ENCODE peak calls at places on chromosomes 2 and 18, in six cellular contexts. One of them, this sample, is unnamed.
A peak's percentile ranks its signal among the peaks of the same experiment; 100 is the strongest.

GRCh38 chr2:240590681-240591111 is 4.2 kb downstream of the CAPN10 start:
- DNase-seq in aorta: peak; percentile 59
- DNase-seq in PC-9: no peak
- DNase-seq in endodermal cell: no peak
- DNase-seq in A673: no peak
- DNase-seq in H7: no peak
- DNase-seq in this sample: no peak

GRCh38 chr2:71856709-71857525 is 290.7 kb downstream of the CYP26B1 start:
- DNase-seq in endodermal cell: peak; percentile 81
- DNase-seq in H7: no peak
- DNase-seq in PC-9: no peak
- DNase-seq in aorta: no peak
- DNase-seq in A673: peak; percentile 29
- DNase-seq in this sample: no peak

GRCh38 chr18:48222118-48222517 is 187.1 kb downstream of the ZBTB7C start:
- DNase-seq in aorta: no peak
- DNase-seq in endodermal cell: no peak
- DNase-seq in A673: peak; percentile 29
- DNase-seq in PC-9: peak; percentile 52
- DNase-seq in H7: no peak
- DNase-seq in this sample: peak; percentile 12

GRCh38 chr18:3612315-3612714 is 162.3 kb downstream of the TGIF1 start:
- DNase-seq in PC-9: no peak
- DNase-seq in H7: no peak
- DNase-seq in endodermal cell: no peak
- DNase-seq in A673: no peak
- DNase-seq in aorta: no peak
- DNase-seq in this sample: no peak

GRCh38 chr18:25736516-25736915 is 353.9 kb downstream of the SS18 start:
- DNase-seq in A673: no peak
- DNase-seq in H7: no peak
- DNase-seq in endodermal cell: no peak
- DNase-seq in aorta: no peak
- DNase-seq in PC-9: no peak
- DNase-seq in this sample: no peak

GRCh38 chr18:49608892-49609291 is 47.0 kb downstream of the LIPG start:
- DNase-seq in A673: no peak
- DNase-seq in PC-9: no peak
- DNase-seq in endodermal cell: peak; percentile 14
- DNase-seq in H7: no peak
- DNase-seq in aorta: no peak
- DNase-seq in this sample: no peak

GRCh38 chr2:105437708-105438103 is 38.9 kb upstream of the FHL2 start:
- DNase-seq in aorta: no peak
- DNase-seq in H7: no peak
- DNase-seq in endodermal cell: no peak
- DNase-seq in A673: no peak
- DNase-seq in PC-9: no peak
- DNase-seq in this sample: no peak

GRCh38 chr2:232207174-232207573 is 171.4 kb upstream of the ALPP start:
- DNase-seq in endodermal cell: no peak
- DNase-seq in H7: no peak
- DNase-seq in PC-9: no peak
- DNase-seq in aorta: no peak
- DNase-seq in A673: no peak
- DNase-seq in this sample: no peak

GRCh38 chr2:127416486-127417001 is 1.7 kb upstream of the PROC start:
- DNase-seq in H7: no peak
- DNase-seq in aorta: no peak
- DNase-seq in endodermal cell: no peak
- DNase-seq in PC-9: no peak
- DNase-seq in A673: no peak
- DNase-seq in this sample: no peak

GRCh38 chr2:118843492-118844132 is 3.8 kb downstream of the EN1 start:
- DNase-seq in A673: no peak
- DNase-seq in H7: peak; percentile 65
- DNase-seq in aorta: no peak
- DNase-seq in endodermal cell: peak; percentile 60
- DNase-seq in PC-9: no peak
- DNase-seq in this sample: no peak
- H3K4me3 ChIP-seq in A673: no peak overlapping the region
- H3K4me3 ChIP-seq in H7: no peak overlapping the region
- H3K4me3 ChIP-seq in aorta: no peak overlapping the region
- H3K4me3 ChIP-seq in endodermal cell: no peak overlapping the region
- H3K4me3 ChIP-seq in PC-9: no peak overlapping the region
- H3K4me3 ChIP-seq in this sample: no peak overlapping the region

GRCh38 chr2:42331569-42332284 is 29.3 kb downstream of the COX7A2L start:
- DNase-seq in aorta: no peak
- DNase-seq in endodermal cell: no peak
- DNase-seq in PC-9: no peak
- DNase-seq in A673: no peak
- DNase-seq in H7: no peak
- DNase-seq in this sample: no peak

GRCh38 chr2:42327125-42327524 is 33.9 kb downstream of the COX7A2L start:
- DNase-seq in endodermal cell: no peak
- DNase-seq in aorta: no peak
- DNase-seq in H7: no peak
- DNase-seq in A673: no peak
- DNase-seq in PC-9: no peak
- DNase-seq in this sample: no peak

GRCh38 chr2:42329779-42330178 is 31.2 kb downstream of the COX7A2L start:
- DNase-seq in aorta: no peak
- DNase-seq in endodermal cell: no peak
- DNase-seq in A673: no peak
- DNase-seq in PC-9: no peak
- DNase-seq in H7: no peak
- DNase-seq in this sample: no peak

GRCh38 chr2:42328148-42328833 is 32.7 kb downstream of the COX7A2L start:
- DNase-seq in aorta: no peak
- DNase-seq in A673: peak; percentile 56
- DNase-seq in endodermal cell: no peak
- DNase-seq in H7: no peak
- DNase-seq in PC-9: no peak
- DNase-seq in this sample: no peak

GRCh38 chr2:42328923-42329322 is 32.1 kb downstream of the COX7A2L start:
- DNase-seq in aorta: no peak
- DNase-seq in A673: no peak
- DNase-seq in endodermal cell: no peak
- DNase-seq in PC-9: no peak
- DNase-seq in H7: no peak
- DNase-seq in this sample: no peak
- H3K4me3 ChIP-seq in aorta: no peak overlapping the region
- H3K4me3 ChIP-seq in A673: no peak overlapping the region
- H3K4me3 ChIP-seq in endodermal cell: no peak overlapping the region
- H3K4me3 ChIP-seq in PC-9: no peak overlapping the region
- H3K4me3 ChIP-seq in H7: no peak overlapping the region
- H3K4me3 ChIP-seq in this sample: no peak overlapping the region

GRCh38 chr2:195632852-195633572 is 24.0 kb upstream of the SLC39A10 start:
- DNase-seq in A673: no peak
- DNase-seq in H7: no peak
- DNase-seq in endodermal cell: peak; percentile 44
- DNase-seq in PC-9: no peak
- DNase-seq in aorta: no peak
- DNase-seq in this sample: no peak
- H3K4me3 ChIP-seq in A673: no peak overlapping the region
- H3K4me3 ChIP-seq in H7: no peak overlapping the region
- H3K4me3 ChIP-seq in endodermal cell: no peak overlapping the region
- H3K4me3 ChIP-seq in PC-9: no peak overlapping the region
- H3K4me3 ChIP-seq in aorta: no peak overlapping the region
- H3K4me3 ChIP-seq in this sample: no peak overlapping the region

GRCh38 chr2:234491281-234491680 is 5.6 kb downstream of the ARL4C start:
- DNase-seq in A673: no peak
- DNase-seq in endodermal cell: no peak
- DNase-seq in PC-9: no peak
- DNase-seq in H7: no peak
- DNase-seq in aorta: no peak
- DNase-seq in this sample: no peak
- H3K4me3 ChIP-seq in A673: no peak overlapping the region
- H3K4me3 ChIP-seq in endodermal cell: no peak overlapping the region
- H3K4me3 ChIP-seq in PC-9: no peak overlapping the region
- H3K4me3 ChIP-seq in H7: no peak overlapping the region
- H3K4me3 ChIP-seq in aorta: no peak overlapping the region
- H3K4me3 ChIP-seq in this sample: no peak overlapping the region

DNA sequence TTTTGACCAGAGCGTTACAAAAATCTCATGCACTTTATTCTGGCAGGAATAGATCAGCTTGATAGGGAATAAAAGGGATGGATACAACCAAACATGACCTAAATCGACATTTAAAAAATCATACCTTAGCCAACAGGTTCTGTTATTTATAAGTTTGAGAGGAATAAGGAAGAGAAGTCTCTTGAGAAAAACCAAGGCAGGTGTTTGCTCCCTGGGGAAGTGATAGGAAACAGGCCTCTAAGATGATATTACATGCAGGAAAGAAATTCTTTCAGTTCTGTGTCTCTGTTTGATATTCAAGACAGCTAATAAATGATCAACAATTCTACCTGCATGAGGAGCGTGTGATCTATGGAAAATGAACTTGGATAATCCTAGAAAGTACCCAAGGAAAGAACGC is 184.8 kb upstream of the ZEB2 start:
- DNase-seq in endodermal cell: no peak
- DNase-seq in H7: no peak
- DNase-seq in aorta: no peak
- DNase-seq in PC-9: no peak
- DNase-seq in A673: no peak
- DNase-seq in this sample: no peak
- H3K4me3 ChIP-seq in endodermal cell: no peak overlapping the region
- H3K4me3 ChIP-seq in H7: no peak overlapping the region
- H3K4me3 ChIP-seq in aorta: no peak overlapping the region
- H3K4me3 ChIP-seq in PC-9: no peak overlapping the region
- H3K4me3 ChIP-seq in A673: no peak overlapping the region
- H3K4me3 ChIP-seq in this sample: no peak overlapping the region

GRCh38 chr2:96942907-96943632 is 43.3 kb downstream of the FAM178B start:
- DNase-seq in endodermal cell: no peak
- DNase-seq in PC-9: no peak
- DNase-seq in A673: no peak
- DNase-seq in aorta: no peak
- DNase-seq in H7: no peak
- DNase-seq in this sample: no peak
- H3K4me3 ChIP-seq in endodermal cell: no peak overlapping the region
- H3K4me3 ChIP-seq in PC-9: no peak overlapping the region
- H3K4me3 ChIP-seq in A673: no peak overlapping the region
- H3K4me3 ChIP-seq in aorta: no peak overlapping the region
- H3K4me3 ChIP-seq in H7: no peak overlapping the region
- H3K4me3 ChIP-seq in this sample: no peak overlapping the region

DNA sequence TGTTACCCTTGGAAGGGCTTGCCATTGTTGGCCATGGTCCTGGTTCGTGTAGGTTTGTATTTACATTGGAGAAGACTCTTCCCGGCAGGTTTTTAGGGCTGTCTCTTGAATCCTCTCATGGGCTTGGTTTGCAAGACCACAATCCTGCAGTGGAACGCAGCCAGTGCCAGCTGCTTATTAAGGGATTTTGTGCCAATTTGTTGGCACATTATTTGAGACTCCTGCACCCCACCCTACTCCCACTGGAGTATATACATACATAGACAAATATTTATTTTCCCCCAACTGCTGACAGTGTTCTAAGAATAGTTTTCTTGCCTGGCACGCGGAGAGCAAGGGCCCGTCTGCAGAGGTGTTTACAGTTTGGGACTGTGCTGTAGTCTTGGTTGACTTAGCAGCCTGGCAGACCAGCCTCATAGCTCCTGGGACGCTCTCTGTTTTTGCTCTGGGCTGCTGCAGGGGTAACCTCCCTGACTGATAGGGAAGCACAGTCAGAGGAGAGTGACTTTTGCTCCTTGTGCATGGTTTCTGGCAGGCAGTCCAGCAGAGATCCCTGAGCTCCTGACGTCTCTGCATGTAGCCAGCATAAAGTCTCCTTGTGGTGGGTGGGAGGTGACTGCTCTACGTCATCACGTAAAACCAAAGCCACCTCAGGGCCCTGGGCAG is 1.9 kb downstream of the LDLRAD4 start:
- DNase-seq in aorta: no peak
- DNase-seq in A673: no peak
- DNase-seq in endodermal cell: peak; percentile 47
- DNase-seq in PC-9: no peak
- DNase-seq in H7: no peak
- DNase-seq in this sample: no peak
- H3K4me3 ChIP-seq in aorta: peak overlapping the region; percentile 30
- H3K4me3 ChIP-seq in A673: no peak overlapping the region
- H3K4me3 ChIP-seq in endodermal cell: no peak overlapping the region
- H3K4me3 ChIP-seq in PC-9: no peak overlapping the region
- H3K4me3 ChIP-seq in H7: no peak overlapping the region
- H3K4me3 ChIP-seq in this sample: no peak overlapping the region

GRCh38 chr2:55311444-55311870 is 42.4 kb upstream of the MTIF2 start:
- DNase-seq in PC-9: peak; percentile 50
- DNase-seq in endodermal cell: no peak
- DNase-seq in H7: no peak
- DNase-seq in A673: peak; percentile 37
- DNase-seq in aorta: no peak
- DNase-seq in this sample: no peak

GRCh38 chr2:55309441-55309840 is 40.4 kb upstream of the MTIF2 start:
- DNase-seq in PC-9: no peak
- DNase-seq in A673: peak; percentile 62
- DNase-seq in aorta: no peak
- DNase-seq in endodermal cell: no peak
- DNase-seq in H7: no peak
- DNase-seq in this sample: no peak

DNA sequence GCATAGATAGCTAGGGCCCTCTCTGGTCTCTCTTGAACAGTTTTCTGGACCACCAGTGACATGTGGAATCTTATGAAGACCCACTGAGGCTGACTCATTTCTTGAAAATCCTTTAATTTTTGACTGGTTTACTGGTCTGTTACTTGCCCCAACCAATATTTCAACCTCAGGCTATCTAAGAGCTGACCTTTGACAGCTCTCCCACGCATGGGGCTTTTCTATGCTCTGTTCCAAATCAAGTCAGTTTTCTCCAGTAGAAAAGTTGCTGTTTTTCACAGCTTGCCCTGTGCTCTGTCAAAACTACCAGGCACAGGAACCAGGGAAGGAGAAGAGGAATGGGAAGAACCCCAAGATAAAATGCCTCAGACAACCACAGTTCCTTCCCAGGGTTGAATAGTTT is 46.0 kb upstream of the MTIF2 start:
- DNase-seq in H7: no peak
- DNase-seq in endodermal cell: no peak
- DNase-seq in A673: no peak
- DNase-seq in PC-9: no peak
- DNase-seq in aorta: no peak
- DNase-seq in this sample: no peak
- H3K4me3 ChIP-seq in H7: no peak overlapping the region
- H3K4me3 ChIP-seq in endodermal cell: no peak overlapping the region
- H3K4me3 ChIP-seq in A673: no peak overlapping the region
- H3K4me3 ChIP-seq in PC-9: no peak overlapping the region
- H3K4me3 ChIP-seq in aorta: no peak overlapping the region
- H3K4me3 ChIP-seq in this sample: no peak overlapping the region

GRCh38 chr2:178066890-178067669 is 5.5 kb downstream of the PDE11A start:
- DNase-seq in aorta: no peak
- DNase-seq in A673: no peak
- DNase-seq in H7: no peak
- DNase-seq in PC-9: no peak
- DNase-seq in endodermal cell: no peak
- DNase-seq in this sample: peak; percentile 48
- H3K4me3 ChIP-seq in aorta: no peak overlapping the region
- H3K4me3 ChIP-seq in A673: no peak overlapping the region
- H3K4me3 ChIP-seq in H7: no peak overlapping the region
- H3K4me3 ChIP-seq in PC-9: no peak overlapping the region
- H3K4me3 ChIP-seq in endodermal cell: no peak overlapping the region
- H3K4me3 ChIP-seq in this sample: no peak overlapping the region